ENCODE peak calls at places on chromosomes 16 and 17, in four cellular contexts. One of them, this sample, is unnamed.

GRCh38 chr17:57630736-57631135 is 114.4 kb downstream of the CCDC182 start:
- DNase-seq in body of pancreas: no peak
- DNase-seq in A549: no peak
- DNase-seq in HCT116: no peak
- DNase-seq in this sample: no peak

GRCh38 chr17:77836557-77837041 is 121.9 kb upstream of the TNRC6C start:
- DNase-seq in body of pancreas: peak
- DNase-seq in A549: peak
- DNase-seq in HCT116: peak
- DNase-seq in this sample: no peak

GRCh38 chr16:88355389-88356123 is 27.2 kb upstream of the ZNF469 start:
- DNase-seq in A549: no peak
- DNase-seq in body of pancreas: no peak
- DNase-seq in HCT116: no peak
- DNase-seq in this sample: no peak

GRCh38 chr17:6752068-6752909 is 3.6 kb upstream of the XAF1 start:
- DNase-seq in A549: no peak
- DNase-seq in body of pancreas: peak
- DNase-seq in HCT116: no peak
- DNase-seq in this sample: peak

GRCh38 chr17:63911657-63912100 is 621 bp upstream of the CSHL1 start:
- DNase-seq in body of pancreas: peak
- DNase-seq in A549: peak
- DNase-seq in HCT116: peak
- DNase-seq in this sample: peak

GRCh38 chr17:44558349-44559287 is 1.3 kb downstream of the FZD2 start:
- DNase-seq in HCT116: no peak
- DNase-seq in A549: no peak
- DNase-seq in body of pancreas: no peak
- DNase-seq in this sample: no peak

GRCh38 chr16:58652741-58653140 is 23.1 kb upstream of the CNOT1 start:
- DNase-seq in HCT116: no peak
- DNase-seq in body of pancreas: no peak
- DNase-seq in A549: peak
- DNase-seq in this sample: no peak

GRCh38 chr17:61458491-61459433 is 6.5 kb downstream of the TBX4 start:
- DNase-seq in body of pancreas: no peak
- DNase-seq in HCT116: no peak
- DNase-seq in A549: no peak
- DNase-seq in this sample: no peak

GRCh38 chr17:850828-851759 is 68.9 kb downstream of the MRM3 start:
- DNase-seq in body of pancreas: no peak
- DNase-seq in HCT116: no peak
- DNase-seq in A549: no peak
- DNase-seq in this sample: no peak

GRCh38 chr17:82001657-82002056 is 21.0 kb downstream of the CENPX start:
- DNase-seq in A549: no peak
- DNase-seq in body of pancreas: no peak
- DNase-seq in HCT116: no peak
- DNase-seq in this sample: no peak

GRCh38 chr17:31830971-31831755 is 27.9 kb downstream of the COPRS start:
- DNase-seq in body of pancreas: no peak
- DNase-seq in A549: no peak
- DNase-seq in HCT116: no peak
- DNase-seq in this sample: no peak

GRCh38 chr17:19659366-19660177 is 11.0 kb downstream of the ALDH3A2 start:
- DNase-seq in HCT116: no peak
- DNase-seq in A549: no peak
- DNase-seq in body of pancreas: peak
- DNase-seq in this sample: no peak

GRCh38 chr17:68356520-68356919 is 65.2 kb downstream of the ARSG start:
- DNase-seq in HCT116: no peak
- DNase-seq in body of pancreas: no peak
- DNase-seq in A549: no peak
- DNase-seq in this sample: no peak

GRCh38 chr17:51371732-51372151 is 111.4 kb downstream of the UTP18 start:
- DNase-seq in HCT116: peak
- DNase-seq in A549: peak
- DNase-seq in body of pancreas: peak
- DNase-seq in this sample: peak

GRCh38 chr17:65559802-65560627 is 1.4 kb downstream of the AXIN2 start:
- DNase-seq in A549: no peak
- DNase-seq in HCT116: no peak
- DNase-seq in body of pancreas: peak
- DNase-seq in this sample: no peak

GRCh38 chr17:78992542-78993212 is 13.0 kb upstream of the LGALS3BP start:
- DNase-seq in A549: no peak
- DNase-seq in body of pancreas: peak
- DNase-seq in HCT116: no peak
- DNase-seq in this sample: no peak

GRCh38 chr17:58956997-58957724 is 149.5 kb downstream of the TRIM37 start:
- DNase-seq in body of pancreas: no peak
- DNase-seq in HCT116: peak
- DNase-seq in A549: peak
- DNase-seq in this sample: no peak

GRCh38 chr16:64412578-64413280 is 709.1 kb downstream of the CDH11 start:
- DNase-seq in body of pancreas: no peak
- DNase-seq in HCT116: no peak
- DNase-seq in A549: no peak
- DNase-seq in this sample: no peak

GRCh38 chr16:69848635-69849545 is 86.8 kb downstream of the WWP2 start:
- DNase-seq in body of pancreas: peak
- DNase-seq in A549: no peak
- DNase-seq in HCT116: no peak
- DNase-seq in this sample: peak

GRCh38 chr16:25012525-25012991 is 2.6 kb downstream of the ARHGAP17 start:
- DNase-seq in A549: peak
- DNase-seq in HCT116: no peak
- DNase-seq in body of pancreas: no peak
- DNase-seq in this sample: no peak

GRCh38 chr17:29038511-29039300 is 4.2 kb upstream of the PIPOX start:
- DNase-seq in body of pancreas: no peak
- DNase-seq in HCT116: no peak
- DNase-seq in A549: no peak
- DNase-seq in this sample: no peak

GRCh38 chr16:84284168-84284722 is 10.4 kb upstream of the WFDC1 start:
- DNase-seq in HCT116: no peak
- DNase-seq in A549: no peak
- DNase-seq in body of pancreas: peak
- DNase-seq in this sample: no peak

GRCh38 chr17:77601054-77601979 is 357.2 kb upstream of the TNRC6C start:
- DNase-seq in body of pancreas: no peak
- DNase-seq in HCT116: no peak
- DNase-seq in A549: no peak
- DNase-seq in this sample: no peak

GRCh38 chr17:29699283-29699682 is 76.6 kb upstream of the CORO6 start:
- DNase-seq in HCT116: no peak
- DNase-seq in A549: no peak
- DNase-seq in body of pancreas: no peak
- DNase-seq in this sample: no peak

GRCh38 chr16:31005350-31006085 is 4.9 kb downstream of the STX1B start:
- DNase-seq in A549: no peak
- DNase-seq in body of pancreas: no peak
- DNase-seq in HCT116: no peak
- DNase-seq in this sample: no peak

GRCh38 chr16:50254072-50254471 is 12.3 kb upstream of the ADCY7 start:
- DNase-seq in HCT116: no peak
- DNase-seq in A549: no peak
- DNase-seq in body of pancreas: no peak
- DNase-seq in this sample: no peak
- TF ChIP-seq POLR2A in HCT116: no peak
- TF ChIP-seq POLR2A in A549: no peak
- TF ChIP-seq POLR2A in body of pancreas: no peak
- TF ChIP-seq POLR2A in this sample: no peak

DNA sequence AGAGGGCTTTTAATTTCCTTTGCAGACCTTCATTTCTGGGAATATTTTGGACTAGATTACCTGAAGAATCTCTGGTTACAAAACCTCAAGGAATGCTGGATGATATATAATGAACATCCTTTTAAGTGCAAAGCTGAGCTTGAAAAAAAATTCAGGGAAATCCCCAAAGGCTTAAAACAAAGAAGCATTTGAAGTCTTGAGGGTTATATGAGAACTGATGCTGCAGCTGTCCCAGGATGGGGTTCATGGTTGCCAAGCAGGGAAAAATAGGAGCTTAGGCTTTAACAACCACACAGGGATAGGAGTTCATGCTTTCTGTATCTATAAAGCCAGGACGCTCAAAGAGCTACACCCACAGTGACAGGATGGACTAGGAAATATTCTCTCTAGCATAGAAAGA is 150.4 kb upstream of the IRX5 start:
- DNase-seq in HCT116: no peak
- DNase-seq in body of pancreas: no peak
- DNase-seq in A549: no peak
- DNase-seq in this sample: no peak
- TF ChIP-seq POLR2A in HCT116: no peak
- TF ChIP-seq POLR2A in body of pancreas: no peak
- TF ChIP-seq POLR2A in A549: no peak
- TF ChIP-seq POLR2A in this sample: no peak

DNA sequence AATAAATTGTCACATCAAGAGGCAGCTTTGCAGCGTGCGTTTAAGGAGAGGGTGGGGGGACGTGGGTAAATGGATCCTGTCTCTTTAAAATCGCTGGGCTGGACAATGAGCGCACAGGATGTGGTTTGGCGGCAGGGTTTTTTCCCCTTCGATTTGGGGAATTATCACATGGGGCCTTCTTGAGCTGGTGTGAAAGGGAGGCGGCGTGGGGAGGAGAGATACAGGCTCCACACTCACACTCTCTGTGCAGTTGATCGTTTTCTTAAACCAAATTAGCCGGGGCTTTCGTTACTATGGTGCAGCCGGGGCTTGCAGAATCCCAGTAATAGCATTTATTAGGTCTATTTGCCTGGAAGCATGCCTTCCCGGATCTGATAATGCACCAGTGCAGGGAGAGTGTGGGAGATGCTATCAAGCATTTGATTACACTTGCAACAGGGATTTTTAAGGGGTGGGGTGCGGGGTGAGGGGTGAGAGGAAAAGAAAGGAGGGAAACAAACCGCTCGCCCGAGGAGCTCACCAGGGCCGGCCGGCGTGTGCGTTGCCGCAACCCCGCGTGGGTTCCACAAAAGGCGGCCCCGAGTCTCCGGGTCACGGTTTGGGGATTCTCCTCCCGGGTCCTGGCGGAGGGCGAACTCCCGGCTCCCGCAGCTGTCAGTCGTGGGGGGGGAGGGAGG is 58.9 kb upstream of the GSE1 start:
- DNase-seq in HCT116: peak
- DNase-seq in A549: peak
- DNase-seq in body of pancreas: peak
- DNase-seq in this sample: peak
- TF ChIP-seq POLR2A in HCT116: peak
- TF ChIP-seq POLR2A in A549: peak
- TF ChIP-seq POLR2A in body of pancreas: no peak
- TF ChIP-seq POLR2A in this sample: peak

GRCh38 chr16:2468142-2468724 is 2.9 kb upstream of the NTN3 start:
- DNase-seq in body of pancreas: peak
- DNase-seq in A549: no peak
- DNase-seq in HCT116: no peak
- DNase-seq in this sample: peak
- TF ChIP-seq POLR2A in body of pancreas: no peak
- TF ChIP-seq POLR2A in A549: peak
- TF ChIP-seq POLR2A in HCT116: no peak
- TF ChIP-seq POLR2A in this sample: peak

DNA sequence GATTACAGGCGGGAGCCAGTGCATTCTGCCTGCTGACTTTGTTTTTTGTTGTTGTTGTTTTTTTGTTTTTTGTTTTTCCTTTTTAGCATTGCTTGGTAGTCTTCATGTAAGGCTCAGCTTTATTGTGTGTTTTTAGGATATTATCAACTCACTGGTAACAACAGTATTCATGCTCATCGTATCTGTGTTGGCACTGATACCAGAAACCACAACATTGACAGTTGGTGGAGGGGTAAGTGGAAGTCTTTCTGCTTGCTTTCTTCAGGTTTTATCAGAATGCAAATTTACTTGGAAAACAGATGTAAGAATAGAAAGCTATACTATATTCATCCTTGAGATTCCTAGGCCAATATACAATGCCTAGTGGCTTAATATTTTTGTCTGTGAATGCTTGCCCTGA is 3.3 kb upstream of the CMTM1 start:
- DNase-seq in A549: no peak
- DNase-seq in HCT116: no peak
- DNase-seq in body of pancreas: no peak
- DNase-seq in this sample: no peak
- TF ChIP-seq POLR2A in A549: no peak
- TF ChIP-seq POLR2A in HCT116: no peak
- TF ChIP-seq POLR2A in body of pancreas: no peak
- TF ChIP-seq POLR2A in this sample: no peak